ENCODE peak calls at places on chromosome 2, in ten cellular contexts. V is HCT116; I is activated naive CD8-positive, alpha-beta T cell treated with anti-CD3 and anti-CD28 coated beads, Interleukin-2, amount 50 U/mL, for 24 hours; X is astrocyte of the cerebellum; B is iris pigment epithelial cell; C is AML-193; U is NCI-H774; N is pons; Y is tibial nerve; E is adrenal gland. G is an unnamed sample.

GRCh38 chr2:20728114-20728758 is 61.3 kb downstream of the GDF7 start:
- DNase-seq in V (no peak), I (no peak), X (no peak), B (peak), C (no peak), U (no peak), N (no peak), Y (no peak), E (no peak), G (no peak)

GRCh38 chr2:123144082-123144481 is 881.0 kb upstream of the CNTNAP5 start:
- DNase-seq in V (no peak), I (no peak), X (no peak), B (no peak), C (no peak), U (no peak), N (no peak), Y (no peak), E (no peak), G (no peak)

GRCh38 chr2:197075754-197076337 is 149.3 kb upstream of the PGAP1 start:
- DNase-seq in V (no peak), I (no peak), X (no peak), B (peak), C (peak), U (no peak), N (no peak), Y (no peak), E (no peak), G (no peak)

GRCh38 chr2:5695641-5696350 is 3.6 kb downstream of the SOX11 start:
- DNase-seq in V (no peak), I (no peak), X (no peak), B (peak), C (no peak), U (no peak), N (no peak), Y (no peak), E (no peak), G (no peak)

GRCh38 chr2:195117036-195117435 is 540.0 kb upstream of the SLC39A10 start:
- DNase-seq in V (no peak), I (no peak), X (no peak), B (no peak), C (no peak), U (no peak), N (no peak), Y (no peak), E (no peak), G (no peak)

GRCh38 chr2:24891201-24891600 is 28.8 kb downstream of the ADCY3 start:
- DNase-seq in V (no peak), I (no peak), X (no peak), B (no peak), C (no peak), U (no peak), N (no peak), Y (no peak), E (no peak), G (no peak)

GRCh38 chr2:220575963-220576362 is 948.5 kb downstream of the SLC4A3 start:
- DNase-seq in V (no peak), I (no peak), X (peak), B (no peak), C (no peak), U (no peak), N (no peak), Y (no peak), E (no peak), G (no peak)

GRCh38 chr2:141341444-141341843 is 789.4 kb downstream of the LRP1B start:
- DNase-seq in V (no peak), I (no peak), X (peak), B (peak), C (no peak), U (no peak), N (no peak), Y (no peak), E (no peak), G (no peak)

GRCh38 chr2:196511258-196511971 is 128.1 kb upstream of the CCDC150 start:
- DNase-seq in V (no peak), I (no peak), X (no peak), B (no peak), C (no peak), U (no peak), N (no peak), Y (no peak), E (no peak), G (no peak)

GRCh38 chr2:98412751-98413445 is 31.8 kb upstream of the INPP4A start:
- DNase-seq in V (peak), I (peak), X (peak), B (peak), C (peak), U (peak), N (peak), Y (peak), E (peak), G (peak)

G was measured in CD8-positive, alpha-beta memory T cell.